ENCODE peak calls at places on chromosome 6, in eight cellular contexts. F is Peyer's patch, Z is foreskin fibroblast, C is prostate gland, E is WERI-Rb-1, B is cardiac muscle cell, K is astrocyte, Q is GM23338. A is an unnamed sample.

GRCh38 chr6:24614648-24615047 is 31.3 kb downstream of the KIAA0319 start:
- DNase-seq in F (no peak), Z (no peak), C (no peak), E (no peak), B (no peak), K (no peak), Q (no peak), A (no peak)

GRCh38 chr6:74222768-74223321 is 526.8 kb downstream of the CD109 start:
- DNase-seq in F (no peak), Z (no peak), C (no peak), E (no peak), B (no peak), K (peak), Q (peak), A (peak)

GRCh38 chr6:52155791-52156576 is 30.2 kb upstream of the IL17A start:
- DNase-seq in F (no peak), Z (no peak), C (no peak), E (no peak), B (no peak), K (peak), Q (peak), A (peak)

GRCh38 chr6:47132724-47133123 is 90.6 kb upstream of the ADGRF1 start:
- DNase-seq in F (no peak), Z (no peak), C (no peak), E (no peak), B (no peak), K (no peak), Q (no peak), A (no peak)

GRCh38 chr6:13384966-13385365 is 56.6 kb upstream of the TBC1D7 start:
- DNase-seq in F (no peak), Z (no peak), C (no peak), E (no peak), B (no peak), K (no peak), Q (no peak), A (no peak)

GRCh38 chr6:111789593-111789992 is 83.7 kb downstream of the FYN start:
- DNase-seq in F (no peak), Z (peak), C (no peak), E (no peak), B (peak), K (no peak), Q (no peak), A (no peak)

GRCh38 chr6:150345786-150346185 is 23.0 kb upstream of the IYD start:
- DNase-seq in F (no peak), Z (no peak), C (no peak), E (no peak), B (no peak), K (peak), Q (no peak), A (peak)

GRCh38 chr6:143513410-143513809 is 1.9 kb upstream of the FUCA2 start:
- DNase-seq in F (peak), Z (no peak), C (no peak), E (peak), B (no peak), K (no peak), Q (peak), A (peak)

GRCh38 chr6:51292659-51293058 is 474.0 kb downstream of the TFAP2B start:
- DNase-seq in F (no peak), Z (no peak), C (no peak), E (no peak), B (no peak), K (peak), Q (no peak), A (peak)

GRCh38 chr6:14254505-14254904 is 136.9 kb downstream of the CD83 start:
- DNase-seq in F (no peak), Z (no peak), C (no peak), E (no peak), B (no peak), K (no peak), Q (no peak), A (no peak)

GRCh38 chr6:125570546-125570945 is 178.9 kb upstream of the HEY2 start:
- DNase-seq in F (no peak), Z (no peak), C (no peak), E (no peak), B (peak), K (peak), Q (no peak), A (no peak)

GRCh38 chr6:37561361-37561760 is 61.7 kb upstream of the CCDC167 start:
- DNase-seq in F (no peak), Z (no peak), C (no peak), E (no peak), B (no peak), K (no peak), Q (no peak), A (no peak)
- H3K4me3 ChIP-seq in F (no peak), Z (no peak), C (no peak), E (no peak), B (no peak), K (no peak), Q (no peak), A (no peak)

GRCh38 chr6:15642276-15642675 is 20.6 kb downstream of the DTNBP1 start:
- DNase-seq in F (no peak), Z (no peak), C (no peak), E (peak), B (peak), K (no peak), Q (peak), A (no peak)
- TF ChIP-seq CTCF in F (no peak), Z (peak), C (no peak), E (peak), B (peak), K (peak), Q (peak), A (peak)

GRCh38 chr6:166306378-166307081 is 1.7 kb downstream of the PRR18 start:
- DNase-seq in F (no peak), Z (no peak), C (no peak), E (no peak), B (no peak), K (no peak), Q (no peak), A (no peak)
- H3K4me3 ChIP-seq in F (no peak), Z (no peak), C (peak), E (no peak), B (no peak), K (no peak), Q (peak), A (no peak)

DNA sequence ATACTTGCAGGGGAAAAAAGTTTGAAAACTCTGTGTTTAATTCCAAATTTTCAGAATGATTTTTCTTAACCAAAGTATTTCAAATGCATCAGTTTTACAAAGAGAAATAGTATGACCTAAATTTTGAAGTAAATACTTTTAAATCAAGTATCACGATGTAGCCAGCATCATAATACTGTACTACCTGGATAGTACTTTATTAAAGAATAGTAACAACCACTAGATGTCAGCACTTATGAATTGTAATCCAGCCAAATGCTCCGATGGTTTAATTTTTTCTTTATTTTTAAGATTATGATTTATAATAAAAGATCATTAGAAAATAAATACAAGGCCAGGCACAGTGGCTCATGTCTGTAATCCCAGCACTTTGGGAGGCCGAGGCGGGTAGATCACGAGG is 37.2 kb upstream of the HACE1 start:
- DNase-seq in F (no peak), Z (no peak), C (no peak), E (no peak), B (no peak), K (no peak), Q (peak), A (peak)
- TF ChIP-seq CTCF in F (no peak), Z (no peak), C (no peak), E (no peak), B (peak), K (peak), Q (peak), A (no peak)

GRCh38 chr6:1395496-1395895 is 6.1 kb downstream of the FOXF2 start:
- DNase-seq in F (no peak), Z (no peak), C (no peak), E (no peak), B (no peak), K (no peak), Q (no peak), A (no peak)

GRCh38 chr6:1392813-1393640 is 3.7 kb downstream of the FOXF2 start:
- DNase-seq in F (no peak), Z (no peak), C (no peak), E (no peak), B (no peak), K (no peak), Q (peak), A (no peak)

GRCh38 chr6:1391692-1392309 is 2.4 kb downstream of the FOXF2 start:
- DNase-seq in F (no peak), Z (no peak), C (no peak), E (no peak), B (no peak), K (no peak), Q (no peak), A (no peak)

GRCh38 chr6:1394591-1395463 is 5.5 kb downstream of the FOXF2 start:
- DNase-seq in F (no peak), Z (no peak), C (no peak), E (no peak), B (no peak), K (no peak), Q (peak), A (no peak)

GRCh38 chr6:1393641-1394283 is 4.4 kb downstream of the FOXF2 start:
- DNase-seq in F (no peak), Z (no peak), C (no peak), E (no peak), B (no peak), K (no peak), Q (peak), A (no peak)
- H3K4me3 ChIP-seq in F (peak), Z (peak), C (peak), E (no peak), B (peak), K (peak), Q (peak), A (no peak)

GRCh38 chr6:138489846-138490245 is 9.4 kb downstream of the NHSL1 start:
- DNase-seq in F (no peak), Z (no peak), C (no peak), E (no peak), B (no peak), K (no peak), Q (no peak), A (no peak)
- TF ChIP-seq CTCF in F (no peak), Z (no peak), C (no peak), E (no peak), B (no peak), K (no peak), Q (no peak), A (no peak)

DNA sequence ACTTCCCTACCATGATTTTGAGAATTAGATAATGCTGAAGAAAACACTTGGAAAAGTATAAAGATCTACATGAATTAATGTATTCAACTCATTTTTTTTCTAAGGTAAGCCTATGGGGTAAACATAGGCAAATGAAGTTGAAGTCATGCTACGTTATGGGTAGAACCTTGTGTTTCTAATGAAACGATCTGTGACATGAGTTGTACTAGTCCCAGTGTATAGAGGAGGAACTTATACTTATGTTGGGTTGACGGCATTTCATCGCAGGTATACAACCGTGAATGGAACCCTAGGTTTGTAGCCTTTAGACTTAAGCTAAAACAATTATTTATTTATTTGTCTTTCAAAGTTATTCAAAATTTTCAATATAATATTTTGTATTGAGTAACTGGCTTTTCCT is 2.6 kb downstream of the SLC35F1 start:
- DNase-seq in F (no peak), Z (no peak), C (no peak), E (no peak), B (no peak), K (no peak), Q (no peak), A (no peak)
- H3K4me3 ChIP-seq in F (no peak), Z (no peak), C (no peak), E (no peak), B (no peak), K (no peak), Q (no peak), A (no peak)

GRCh38 chr6:20404641-20405032 is 3.0 kb downstream of the E2F3 start:
- DNase-seq in F (peak), Z (peak), C (no peak), E (peak), B (peak), K (peak), Q (peak), A (peak)
- TF ChIP-seq CTCF in F (peak), Z (peak), C (peak), E (peak), B (peak), K (peak), Q (peak), A (peak)

GRCh38 chr6:101776919-101777350 is 383.4 kb downstream of the GRIK2 start:
- DNase-seq in F (no peak), Z (no peak), C (no peak), E (no peak), B (no peak), K (no peak), Q (no peak), A (no peak)
- H3K4me3 ChIP-seq in F (no peak), Z (no peak), C (no peak), E (no peak), B (no peak), K (no peak), Q (no peak), A (no peak)

A was measured in bronchial epithelial cell.